ENCODE peak calls at places on chromosomes 4 and X, in four cellular contexts. B is colonic mucosa, R is IMR-90, P is psoas muscle. N is an unnamed sample. For H3K9me3, the result is how much of the 10 kb centered on the place peaks cover.

GRCh38 chr4:76905521-76905920 is 7.6 kb upstream of the SOWAHB start:
- DNase-seq in B (no peak), R (peak), P (no peak), N (no peak)

GRCh38 chr4:141702472-141703182 is 66.2 kb downstream of the IL15 start:
- DNase-seq in B (no peak), R (peak), P (peak), N (no peak)

GRCh38 chrX:151227637-151228036 is 51.3 kb downstream of the GPR50 start:
- DNase-seq in R (no peak), B (no peak), P (no peak), N (no peak)

GRCh38 chr4:152535236-152535902 is 523 bp downstream of the FBXW7 start:
- DNase-seq in P (no peak), R (no peak), B (peak), N (no peak)

GRCh38 chr4:140643571-140644055 is 74.9 kb upstream of the UCP1 start:
- DNase-seq in B (no peak), P (no peak), R (no peak), N (no peak)

GRCh38 chr4:26520728-26521442 is 30.6 kb upstream of the CCKAR start:
- DNase-seq in R (peak), B (no peak), P (no peak), N (no peak)

GRCh38 chrX:69959712-69960111 is 90.0 kb downstream of the AWAT2 start:
- DNase-seq in B (no peak), P (no peak), R (no peak), N (no peak)

GRCh38 chr4:42452823-42453222 is 55.5 kb downstream of the SHISA3 start:
- DNase-seq in R (no peak), B (no peak), P (no peak), N (no peak)

GRCh38 chr4:87011340-87012034 is 76.7 kb downstream of the AFF1 start:
- DNase-seq in B (peak), R (peak), P (no peak), N (no peak)

GRCh38 chr4:105637409-105638258 is 70.9 kb downstream of the INTS12 start:
- DNase-seq in B (peak), P (peak), R (peak), N (peak)

GRCh38 chr4:128384091-128384520 is 96.5 kb upstream of the PGRMC2 start:
- DNase-seq in R (peak), P (no peak), B (no peak), N (no peak)

GRCh38 chr4:48960988-48961635 is 25.0 kb upstream of the CWH43 start:
- DNase-seq in B (no peak), R (no peak), P (no peak), N (no peak)

GRCh38 chr4:156293657-156294297 is 340.1 kb upstream of the CTSO start:
- DNase-seq in R (peak), P (no peak), B (no peak), N (no peak)

GRCh38 chr4:8922481-8922880 is 50.8 kb upstream of the HMX1 start:
- DNase-seq in B (peak), P (no peak), R (no peak), N (no peak)

GRCh38 chr4:56424176-56424575 is 11.2 kb downstream of the PPAT start:
- DNase-seq in B (no peak), P (no peak), R (no peak), N (no peak)

GRCh38 chrX:130082244-130083106 is 27.8 kb downstream of the ELF4 start:
- DNase-seq in P (peak), R (no peak), B (no peak), N (peak)

GRCh38 chrX:23901805-23902204 is 5.9 kb downstream of the APOO start:
- DNase-seq in P (no peak), B (peak), R (peak), N (peak)

GRCh38 chr4:31020363-31020762 is 300.2 kb downstream of the PCDH7 start:
- DNase-seq in P (no peak), B (no peak), R (no peak), N (no peak)

GRCh38 chrX:40096395-40097091 is 1.2 kb downstream of the BCOR start:
- DNase-seq in R (peak), P (peak), B (peak), N (peak)

GRCh38 chr4:39312821-39313220 is 53.3 kb downstream of the RFC1 start:
- DNase-seq in R (no peak), P (no peak), B (no peak), N (no peak)

GRCh38 chrX:130975947-130976346 is 72.9 kb upstream of the ENOX2 start:
- DNase-seq in P (no peak), B (peak), R (peak), N (peak)

GRCh38 chrX:7083468-7084396 is 63.8 kb upstream of the STS start:
- DNase-seq in P (no peak), B (no peak), R (peak), N (no peak)

GRCh38 chr4:74376888-74377483 is 12.0 kb downstream of the EREG start:
- DNase-seq in B (no peak), P (no peak), R (peak), N (no peak)

GRCh38 chr4:140567722-140568121 is 1.0 kb downstream of the UCP1 start:
- DNase-seq in B (no peak), R (no peak), P (no peak), N (peak)

GRCh38 chr4:39730067-39730466 is 32.1 kb downstream of the UBE2K start:
- DNase-seq in R (no peak), B (no peak), P (no peak), N (no peak)

GRCh38 chr4:126306152-126306869 is 991.6 kb downstream of the FAT4 start:
- DNase-seq in B (no peak), R (no peak), P (no peak), N (peak)

GRCh38 chr4:19831644-19832285 is 419.9 kb upstream of the SLIT2 start:
- DNase-seq in P (no peak), B (no peak), R (peak), N (no peak)

GRCh38 chr4:153788419-153789276 is at the start of gene SFRP2:
- DNase-seq in P (peak), B (no peak), R (no peak), N (no peak)

GRCh38 chr4:179596621-179597020 is 2154.4 kb upstream of the AGA start:
- DNase-seq in P (no peak), R (peak), B (no peak), N (no peak)

GRCh38 chrX:96483642-96484160 is 200.9 kb upstream of the DIAPH2 start:
- DNase-seq in R (no peak), P (no peak), B (no peak), N (no peak)

GRCh38 chrX:150303386-150304097 is 59.6 kb upstream of the MAMLD1 start:
- DNase-seq in B (no peak), P (no peak), R (no peak), N (no peak)

GRCh38 chr4:13526658-13527057 is 17.6 kb downstream of the NKX3-2 start:
- DNase-seq in P (no peak), B (no peak), R (no peak), N (no peak)

DNA sequence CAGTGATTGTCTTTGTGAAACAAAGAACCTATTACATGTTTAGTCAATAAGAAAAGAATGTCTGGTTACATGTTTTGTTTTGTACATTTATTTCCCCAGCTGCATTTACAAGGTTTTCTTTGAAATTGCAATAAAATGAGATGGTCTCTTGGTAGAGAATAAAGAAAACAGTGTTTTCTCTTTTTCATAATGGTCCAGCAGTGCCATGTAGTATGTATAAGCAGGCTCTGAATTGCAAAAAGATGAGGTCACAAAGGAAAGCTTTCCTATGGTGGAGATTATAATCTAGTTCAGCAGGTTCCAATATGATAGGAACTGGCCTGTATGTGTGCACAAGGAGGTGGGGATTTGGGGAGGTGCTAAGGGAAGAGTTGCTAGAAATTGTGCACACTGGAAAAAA is 1417.3 kb downstream of the STIM2 start:
- DNase-seq in B (no peak), P (no peak), R (peak), N (no peak)
- H3K9me3 ChIP-seq in B (under half), P (under half), R (under half), N (under half)

GRCh38 chrX:49039598-49040375 is 3.4 kb downstream of the TFE3 start:
- DNase-seq in R (peak), P (peak), B (peak), N (peak)
- H3K4me3 ChIP-seq in R (peak), P (peak), B (no peak), N (no peak)

DNA sequence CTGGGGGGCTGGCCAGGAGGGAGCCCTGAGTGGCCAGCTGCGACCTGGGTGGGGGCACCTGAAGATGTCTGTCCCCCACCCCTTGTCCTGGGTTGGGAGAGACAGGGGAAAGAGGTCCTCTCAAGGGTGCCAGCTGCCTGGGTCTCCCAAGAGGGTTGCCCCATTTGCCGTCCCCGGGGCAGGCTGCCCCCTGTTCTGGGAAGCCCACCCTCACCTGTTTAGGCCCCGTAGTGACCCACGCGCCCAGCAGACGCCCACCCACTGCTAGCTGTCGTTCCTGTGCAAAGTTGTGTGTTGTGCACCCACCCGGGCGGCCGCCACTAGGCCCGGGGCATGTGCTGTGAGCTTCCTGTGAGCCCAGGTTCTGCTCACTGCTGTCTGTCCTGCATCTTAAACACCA is 25.5 kb upstream of the PNMA3 start:
- DNase-seq in B (no peak), R (no peak), P (no peak), N (no peak)
- H3K9me3 ChIP-seq in B (under half), R (under half), P (under half), N (under half)

GRCh38 chr4:113222431-113222979 is 173.1 kb downstream of the ANK2 start:
- DNase-seq in P (no peak), B (no peak), R (peak), N (no peak)

GRCh38 chr4:113222006-113222405 is 172.6 kb downstream of the ANK2 start:
- DNase-seq in R (peak), P (no peak), B (no peak), N (no peak)

DNA sequence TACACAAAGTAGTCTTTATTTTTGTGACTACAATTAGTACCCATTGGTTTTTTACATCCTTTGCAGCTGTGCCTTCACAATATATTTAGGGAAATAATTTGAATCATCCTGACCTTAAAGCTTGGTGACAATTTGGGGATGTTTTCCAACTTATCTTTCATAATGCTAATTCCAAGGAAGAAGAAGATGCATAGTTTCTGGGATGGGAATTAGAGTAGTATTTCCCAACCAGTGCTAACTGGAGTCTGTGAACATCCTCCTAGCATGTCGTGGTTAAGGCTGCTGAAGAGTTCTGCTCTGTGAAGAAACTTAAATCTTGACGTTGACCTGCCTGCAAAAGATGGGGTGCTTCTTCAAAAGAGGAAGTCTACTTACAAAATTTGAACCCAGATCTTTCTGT is 173.5 kb downstream of the ANK2 start:
- DNase-seq in P (no peak), R (peak), B (no peak), N (no peak)
- H3K4me3 ChIP-seq in P (no peak), R (no peak), B (no peak), N (no peak)

DNA sequence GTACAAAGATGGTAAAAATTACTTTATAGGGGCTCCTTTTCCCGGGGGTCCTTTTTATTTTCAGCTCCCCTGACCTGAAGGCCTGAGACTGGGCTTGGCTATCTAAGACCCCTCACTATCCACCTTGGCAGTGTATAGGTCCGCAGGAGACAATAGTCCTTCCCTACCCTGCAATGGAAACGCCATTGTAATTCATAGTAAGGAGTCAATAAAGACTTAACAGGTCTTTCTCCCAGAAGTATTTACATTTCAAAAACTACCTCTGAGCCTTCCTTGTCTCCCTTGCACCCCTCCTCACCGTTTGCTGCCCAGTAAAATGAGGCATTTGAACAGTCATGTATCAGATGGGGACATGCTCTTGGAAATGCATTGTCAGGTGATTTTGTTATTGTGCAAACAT is 401.2 kb upstream of the CNKSR2 start:
- DNase-seq in B (no peak), R (no peak), P (no peak), N (no peak)
- H3K9me3 ChIP-seq in B (under half), R (under half), P (under half), N (under half)

DNA sequence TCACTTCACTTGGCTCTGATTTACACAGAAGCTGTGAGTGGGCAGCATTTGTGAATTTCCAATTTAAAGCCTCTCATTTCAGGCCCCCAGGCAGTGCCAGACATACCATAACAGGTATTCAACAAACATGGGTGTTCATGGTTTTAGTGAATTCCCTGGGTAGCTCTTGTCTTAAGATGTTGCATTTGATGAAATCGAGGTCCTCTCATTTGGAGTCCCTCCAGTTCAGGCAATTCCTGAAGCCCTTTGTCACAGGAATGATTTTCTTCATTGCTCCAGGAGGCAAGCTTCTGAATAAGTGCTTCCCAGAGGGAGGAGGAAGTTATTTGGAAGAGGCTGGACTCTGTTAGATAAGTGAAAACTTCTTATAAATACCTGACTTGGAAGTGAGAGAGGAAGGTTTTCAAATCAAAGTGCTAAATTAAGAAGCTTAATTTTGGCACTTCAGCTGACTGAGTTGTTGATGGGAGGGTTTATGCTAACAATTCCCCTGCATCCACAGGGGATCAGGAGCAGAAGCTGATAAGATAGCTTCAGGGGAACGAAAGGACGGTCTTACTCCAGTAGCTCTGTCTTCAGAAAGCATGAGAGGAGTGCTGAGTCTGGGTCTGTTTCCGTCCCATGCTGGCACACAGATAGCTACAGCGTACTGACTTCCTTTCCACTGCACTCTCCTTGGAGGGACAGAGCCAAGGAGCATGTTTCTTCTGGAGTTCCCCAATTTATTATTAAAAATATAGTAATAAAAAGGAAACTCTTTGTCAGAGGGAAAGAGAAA is 543.1 kb downstream of the GBA3 start:
- DNase-seq in B (no peak), P (no peak), R (no peak), N (no peak)
- H3K4me3 ChIP-seq in B (no peak), P (peak), R (no peak), N (no peak)

GRCh38 chr4:112771-113170 is 11.5 kb upstream of the ZNF718 start:
- DNase-seq in B (no peak), P (no peak), R (no peak), N (no peak)
- H3K9me3 ChIP-seq in B (under half), P (under half), R (under half), N (under half)

GRCh38 chr4:3524349-3524748 is 7.9 kb downstream of the LRPAP1 start:
- DNase-seq in R (no peak), P (peak), B (no peak), N (no peak)
- H3K4me3 ChIP-seq in R (no peak), P (no peak), B (no peak), N (no peak)